ENCODE peak calls at places on chromosomes 2 and 18, in ten cellular contexts. Q, W, A, P, U, I, Y, O, E and V are unnamed samples.

GRCh38 chr2:180322781-180323180 is 315.7 kb upstream of the CWC22 start:
- DNase-seq in Q (no peak), W (peak), A (no peak), P (no peak), U (no peak), I (no peak), Y (no peak), O (no peak), E (no peak), V (no peak)

GRCh38 chr2:198042189-198042588 is 237.8 kb downstream of the PLCL1 start:
- DNase-seq in Q (no peak), W (no peak), A (no peak), P (no peak), U (no peak), I (no peak), Y (no peak), O (no peak), E (no peak), V (no peak)

GRCh38 chr2:28713582-28714292 is 37.9 kb upstream of the PPP1CB start:
- DNase-seq in Q (no peak), W (peak), A (no peak), P (no peak), U (no peak), I (no peak), Y (no peak), O (no peak), E (no peak), V (no peak)

GRCh38 chr18:13364721-13365205 is 146.2 kb downstream of the LDLRAD4 start:
- DNase-seq in Q (no peak), W (no peak), A (no peak), P (no peak), U (no peak), I (peak), Y (no peak), O (no peak), E (no peak), V (no peak)

GRCh38 chr2:220246356-220246755 is 618.9 kb downstream of the SLC4A3 start:
- DNase-seq in Q (no peak), W (no peak), A (no peak), P (no peak), U (no peak), I (no peak), Y (no peak), O (no peak), E (no peak), V (no peak)

GRCh38 chr2:48482774-48483173 is 47.2 kb upstream of the STON1 start:
- DNase-seq in Q (no peak), W (no peak), A (no peak), P (no peak), U (no peak), I (no peak), Y (no peak), O (no peak), E (no peak), V (peak)

GRCh38 chr18:23822590-23823385 is 133.5 kb downstream of the LAMA3 start:
- DNase-seq in Q (no peak), W (peak), A (no peak), P (no peak), U (no peak), I (no peak), Y (no peak), O (no peak), E (no peak), V (no peak)

GRCh38 chr18:10424576-10425314 is 29.7 kb upstream of the APCDD1 start:
- DNase-seq in Q (no peak), W (no peak), A (no peak), P (peak), U (no peak), I (no peak), Y (no peak), O (no peak), E (no peak), V (no peak)

GRCh38 chr2:6352906-6353515 is 512.7 kb downstream of the CMPK2 start:
- DNase-seq in Q (peak), W (peak), A (peak), P (peak), U (peak), I (no peak), Y (no peak), O (no peak), E (no peak), V (peak)

GRCh38 chr2:217785544-217786045 is 217.2 kb downstream of the TNS1 start:
- DNase-seq in Q (peak), W (peak), A (peak), P (peak), U (peak), I (peak), Y (peak), O (peak), E (peak), V (peak)

GRCh38 chr18:63540131-63540530 is 2.0 kb upstream of the SERPINB12 start:
- DNase-seq in Q (no peak), W (peak), A (no peak), P (no peak), U (no peak), I (no peak), Y (no peak), O (no peak), E (no peak), V (no peak)

GRCh38 chr18:45449761-45450227 is 165.5 kb upstream of the SLC14A2 start:
- DNase-seq in Q (peak), W (no peak), A (no peak), P (peak), U (no peak), I (peak), Y (no peak), O (no peak), E (no peak), V (no peak)

GRCh38 chr2:233822781-233823730 is 31.3 kb downstream of the HJURP start:
- DNase-seq in Q (no peak), W (no peak), A (no peak), P (no peak), U (no peak), I (peak), Y (no peak), O (peak), E (no peak), V (no peak)

GRCh38 chr2:215878476-215879063 is 134.8 kb downstream of the MREG start:
- DNase-seq in Q (no peak), W (no peak), A (no peak), P (no peak), U (no peak), I (no peak), Y (no peak), O (no peak), E (no peak), V (no peak)

GRCh38 chr2:150147889-150148683 is 339.4 kb downstream of the RND3 start:
- DNase-seq in Q (no peak), W (no peak), A (no peak), P (no peak), U (no peak), I (no peak), Y (no peak), O (no peak), E (no peak), V (no peak)